ENCODE peak calls at places on chromosomes 7 and 10, in six cellular contexts. M, A, G, Q, W and H are unnamed samples.

GRCh38 chr7:99270702-99271101 is 1.9 kb upstream of the MYH16 start:
- DNase-seq in M (no peak), A (no peak), G (no peak), Q (no peak), W (no peak), H (no peak)

GRCh38 chr7:132504851-132505250 is 71.4 kb downstream of the PLXNA4 start:
- DNase-seq in M (no peak), A (no peak), G (no peak), Q (no peak), W (no peak), H (no peak)

GRCh38 chr7:112414855-112415490 is 35.3 kb upstream of the IFRD1 start:
- DNase-seq in M (peak; percentile 63), A (no peak), G (peak; percentile 38), Q (no peak), W (no peak), H (no peak)

GRCh38 chr7:107128748-107129147 is 40.1 kb upstream of the HBP1 start:
- DNase-seq in M (no peak), A (no peak), G (no peak), Q (no peak), W (no peak), H (no peak)

GRCh38 chr10:30550967-30551815 is 78.4 kb downstream of the LYZL2 start:
- DNase-seq in M (no peak), A (no peak), G (no peak), Q (no peak), W (no peak), H (no peak)

GRCh38 chr7:121000091-121000983 is 11.8 kb downstream of the CPED1 start:
- DNase-seq in M (peak; percentile 80), A (no peak), G (peak; percentile 73), Q (no peak), W (no peak), H (no peak)

GRCh38 chr7:6403907-6404306 is 43.8 kb downstream of the DAGLB start:
- DNase-seq in M (no peak), A (no peak), G (no peak), Q (no peak), W (no peak), H (no peak)

GRCh38 chr10:53223846-53224245 is 451.3 kb upstream of the MBL2 start:
- DNase-seq in M (no peak), A (no peak), G (no peak), Q (no peak), W (no peak), H (no peak)

GRCh38 chr7:86953653-86954336 is 105.7 kb downstream of the ELAPOR2 start:
- DNase-seq in M (no peak), A (no peak), G (no peak), Q (no peak), W (no peak), H (no peak)

GRCh38 chr7:80247144-80247543 is 112.5 kb downstream of the GNAI1 start:
- DNase-seq in M (no peak), A (no peak), G (peak; percentile 40), Q (no peak), W (no peak), H (no peak)

GRCh38 chr7:409344-410281 is 110.0 kb downstream of the PDGFA start:
- DNase-seq in M (no peak), A (no peak), G (no peak), Q (no peak), W (no peak), H (no peak)

GRCh38 chr10:80136134-80136571 is 3.6 kb downstream of the PLAC9 start:
- DNase-seq in M (peak; percentile 83), A (peak; percentile 91), G (peak; percentile 88), Q (peak; percentile 39), W (peak; percentile 43), H (no peak)

GRCh38 chr10:6300106-6300783 is 97.5 kb downstream of the PFKFB3 start:
- DNase-seq in M (no peak), A (no peak), G (peak; percentile 56), Q (peak; percentile 25), W (no peak), H (no peak)

GRCh38 chr7:95993420-95993819 is 221.1 kb downstream of the DYNC1I1 start:
- DNase-seq in M (no peak), A (no peak), G (no peak), Q (no peak), W (no peak), H (no peak)

GRCh38 chr10:87618470-87619423 is 40.9 kb upstream of the PAPSS2 start:
- DNase-seq in M (no peak), A (no peak), G (peak; percentile 9), Q (peak; percentile 84), W (peak; percentile 29), H (peak; percentile 66)

GRCh38 chr7:72805526-72806494 is 22.2 kb downstream of the TYW1B start:
- DNase-seq in M (no peak), A (no peak), G (peak; percentile 82), Q (no peak), W (no peak), H (no peak)

DNA sequence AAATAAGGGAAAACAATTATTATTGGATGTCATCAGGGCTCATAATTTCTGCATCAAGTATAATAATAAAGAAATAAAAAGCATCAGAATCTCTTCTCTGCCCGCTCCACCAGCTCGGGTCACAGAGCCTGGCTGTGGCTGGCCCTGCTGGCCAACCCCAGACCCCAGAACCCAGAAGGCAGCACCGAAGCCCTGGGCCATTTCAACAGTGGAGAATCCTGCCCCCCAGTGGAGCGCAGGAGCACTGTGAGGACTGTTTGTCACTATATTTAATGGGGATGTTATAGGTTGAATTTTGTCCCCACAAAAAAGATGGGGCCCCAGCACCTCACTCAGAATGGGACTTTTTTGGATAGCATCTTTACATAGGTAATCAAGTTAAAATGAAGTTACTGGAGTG is 27.3 kb downstream of the DENND11 start:
- DNase-seq in M (no peak), A (no peak), G (no peak), Q (no peak), W (no peak), H (no peak)
- TF ChIP-seq CTCF in M (peak; percentile 70), A (no peak), G (peak; percentile 11), Q (peak; percentile 15), W (no peak), H (no peak)

DNA sequence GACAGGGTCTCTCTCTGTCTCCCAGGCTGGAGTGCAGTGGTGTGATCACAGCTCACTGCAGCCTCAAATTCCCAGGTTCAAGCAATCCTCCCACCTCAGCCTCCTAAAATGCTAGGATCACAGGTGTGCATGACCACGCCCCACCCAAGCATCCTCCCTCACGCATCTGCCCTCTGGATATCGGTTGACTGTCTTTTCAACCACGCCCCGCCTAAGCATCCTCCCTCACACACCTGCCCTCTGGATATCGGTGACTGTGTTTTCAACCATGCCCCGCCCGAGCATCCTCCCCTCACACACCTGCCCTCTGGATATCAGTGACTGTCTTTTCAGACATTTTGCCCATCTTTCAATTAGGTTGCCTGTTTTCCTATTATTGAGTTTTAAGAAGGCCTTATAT is 140.5 kb downstream of the MAD1L1 start:
- DNase-seq in M (no peak), A (no peak), G (no peak), Q (no peak), W (no peak), H (no peak)
- H3K4me1 ChIP-seq in M (no peaks in the 10 kb centered on the region), A (no peaks in the 10 kb centered on the region), G (peaks cover 6% of the 10 kb centered on the region), Q (no peaks in the 10 kb centered on the region), W (no peaks in the 10 kb centered on the region), H (no peaks in the 10 kb centered on the region)

GRCh38 chr10:128062331-128062730 is 63.9 kb downstream of the MKI67 start:
- DNase-seq in M (peak; percentile 46), A (peak; percentile 66), G (no peak), Q (no peak), W (no peak), H (no peak)

GRCh38 chr10:128064615-128065580 is 61.3 kb downstream of the MKI67 start:
- DNase-seq in M (no peak), A (peak; percentile 89), G (peak; percentile 49), Q (no peak), W (no peak), H (peak; percentile 87)

GRCh38 chr10:128065881-128066534 is 60.2 kb downstream of the MKI67 start:
- DNase-seq in M (no peak), A (peak; percentile 59), G (no peak), Q (no peak), W (no peak), H (no peak)

GRCh38 chr10:128062837-128063563 is 63.2 kb downstream of the MKI67 start:
- DNase-seq in M (peak; percentile 37), A (peak; percentile 67), G (no peak), Q (no peak), W (no peak), H (peak; percentile 68)

DNA sequence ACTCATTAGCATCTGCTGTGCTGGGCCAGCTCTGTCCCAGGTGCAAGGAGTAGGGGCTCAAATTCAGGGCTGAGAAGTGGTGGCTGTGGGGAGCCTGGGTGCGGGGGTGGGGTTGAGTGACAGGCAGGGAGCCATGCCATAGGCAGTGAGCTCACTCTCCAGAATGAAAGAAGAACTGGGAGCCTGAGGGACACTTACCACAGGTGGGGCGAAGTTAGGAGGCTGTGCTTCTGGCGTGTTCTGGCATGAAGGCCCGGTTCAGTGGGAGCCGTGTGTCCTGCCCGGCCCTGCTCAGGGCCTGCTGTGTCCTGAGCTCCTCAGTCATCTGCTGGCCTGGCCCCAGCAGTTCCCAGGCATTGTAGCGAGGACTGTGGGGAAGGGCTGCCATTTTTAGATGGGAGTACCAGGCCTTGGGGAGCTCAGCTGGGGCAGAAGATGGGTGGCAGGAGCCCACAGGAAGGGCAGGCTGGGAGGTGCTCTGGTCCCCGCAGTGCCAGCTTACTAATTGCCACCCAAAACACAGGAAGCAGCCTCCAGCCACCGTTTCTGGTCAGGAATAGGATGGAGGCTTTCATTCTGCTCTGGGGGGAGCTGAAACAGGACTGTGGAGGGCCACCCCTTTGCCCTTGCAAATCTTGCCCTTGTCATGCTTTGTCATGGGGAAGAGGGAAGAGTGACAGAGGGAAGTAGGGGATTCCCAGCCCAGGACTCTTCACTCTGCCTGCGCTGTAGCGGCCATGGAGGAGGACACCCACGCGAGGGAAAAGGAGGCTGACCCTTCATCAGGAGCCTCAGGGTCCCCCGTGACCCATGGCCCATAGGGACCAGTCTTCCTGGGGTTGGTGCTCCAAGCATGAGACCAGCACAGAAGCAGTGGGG is 62.2 kb downstream of the MKI67 start:
- DNase-seq in M (no peak), A (peak; percentile 59), G (no peak), Q (no peak), W (no peak), H (no peak)
- H3K4me3 ChIP-seq in M (no peak overlapping the region), A (no peak overlapping the region), G (no peak overlapping the region), Q (no peak overlapping the region), W (no peak overlapping the region), H (no peak overlapping the region)

DNA sequence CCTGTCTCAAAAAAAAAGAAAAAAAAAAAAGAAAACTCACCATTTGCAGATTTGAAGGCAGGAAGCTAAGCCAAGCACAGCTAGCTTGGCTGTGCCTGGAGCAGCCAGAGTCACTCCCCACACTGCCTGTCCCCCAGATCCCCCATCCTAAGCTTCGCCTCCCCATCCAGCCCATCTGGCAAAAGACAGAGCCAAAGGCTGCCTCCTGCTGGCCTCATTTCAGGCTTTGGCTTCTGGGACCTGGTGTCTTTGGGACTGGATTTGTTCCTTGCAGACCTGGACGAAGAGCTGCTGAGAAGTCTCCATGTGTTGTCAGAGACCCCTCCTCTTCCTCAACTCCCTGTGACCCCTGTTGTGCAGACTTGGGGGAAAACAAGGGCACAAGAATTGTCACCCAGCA is 8.1 kb downstream of the ASL start:
- DNase-seq in M (no peak), A (no peak), G (no peak), Q (no peak), W (no peak), H (no peak)
- TF ChIP-seq CTCF in M (no peak), A (no peak), G (no peak), Q (no peak), W (no peak), H (no peak)

GRCh38 chr10:61987537-61987936 is 86.0 kb downstream of the ARID5B start:
- DNase-seq in M (no peak), A (no peak), G (no peak), Q (no peak), W (no peak), H (no peak)
- H3K4me1 ChIP-seq in M (peaks cover 5% of the 10 kb centered on the region), A (peaks cover 19% of the 10 kb centered on the region), G (peaks cover 9% of the 10 kb centered on the region), Q (no peaks in the 10 kb centered on the region), W (peaks cover 49% of the 10 kb centered on the region), H (peaks cover 47% of the 10 kb centered on the region)